ENCODE peak calls at places on chromosomes 2 and 18, in seven cellular contexts. M is D341Med; C is H54; P is A172; A is hypothalamus; K is stimulated activated CD8-positive, alpha-beta memory T cell treated with anti-CD3 and anti-CD28 coated beads, Interleukin-15, amount 100 ng/mL, for 24 hours; L is NCI-H1417. X is an unnamed sample.

GRCh38 chr2:169702979-169703378 is 8.7 kb downstream of the PHOSPHO2 start:
- DNase-seq in M (no peak), C (no peak), P (no peak), A (no peak), K (no peak), L (no peak), X (no peak)

GRCh38 chr2:44136186-44136585 is 32.5 kb upstream of the PPM1B start:
- DNase-seq in M (no peak), C (peak), P (peak), A (no peak), K (no peak), L (no peak), X (no peak)

GRCh38 chr2:57990118-57990725 is 56.4 kb upstream of the VRK2 start:
- DNase-seq in M (no peak), C (no peak), P (no peak), A (no peak), K (no peak), L (peak), X (no peak)

GRCh38 chr2:190469770-190470169 is 61.6 kb downstream of the MFSD6 start:
- DNase-seq in M (no peak), C (no peak), P (peak), A (no peak), K (no peak), L (peak), X (peak)

GRCh38 chr2:56801770-56802169 is 618.0 kb downstream of the CCDC85A start:
- DNase-seq in M (no peak), C (no peak), P (peak), A (no peak), K (no peak), L (no peak), X (no peak)

GRCh38 chr18:9405977-9406376 is 69.3 kb upstream of the RALBP1 start:
- DNase-seq in M (no peak), C (no peak), P (no peak), A (no peak), K (no peak), L (no peak), X (no peak)

GRCh38 chr2:113705982-113706523 is 50.4 kb downstream of the SLC35F5 start:
- DNase-seq in M (no peak), C (no peak), P (no peak), A (no peak), K (no peak), L (no peak), X (no peak)

GRCh38 chr18:61368001-61368400 is 34.8 kb downstream of the CDH20 start:
- DNase-seq in M (peak), C (no peak), P (no peak), A (no peak), K (no peak), L (no peak), X (no peak)

GRCh38 chr2:3435440-3435839 is 55.9 kb downstream of the TRAPPC12 start:
- DNase-seq in M (no peak), C (no peak), P (no peak), A (no peak), K (no peak), L (peak), X (no peak)

GRCh38 chr2:5915926-5916325 is 223.7 kb downstream of the SOX11 start:
- DNase-seq in M (peak), C (no peak), P (peak), A (no peak), K (no peak), L (peak), X (no peak)

GRCh38 chr2:153917570-153917969 is 45.8 kb downstream of the GALNT13 start:
- DNase-seq in M (no peak), C (no peak), P (no peak), A (no peak), K (no peak), L (peak), X (no peak)

GRCh38 chr18:46916551-46917107 is 678 bp downstream of the PIAS2 start:
- DNase-seq in M (no peak), C (peak), P (peak), A (peak), K (no peak), L (peak), X (no peak)

GRCh38 chr2:239245872-239246701 is 154.7 kb downstream of the HDAC4 start:
- DNase-seq in M (no peak), C (no peak), P (no peak), A (no peak), K (no peak), L (peak), X (no peak)

GRCh38 chr2:32977228-32977758 is 30.5 kb downstream of the LTBP1 start:
- DNase-seq in M (no peak), C (peak), P (peak), A (no peak), K (no peak), L (peak), X (no peak)

GRCh38 chr18:3514312-3515216 is 64.6 kb downstream of the TGIF1 start:
- DNase-seq in M (no peak), C (no peak), P (peak), A (no peak), K (no peak), L (no peak), X (no peak)

GRCh38 chr2:110678457-110679336 is 834 bp upstream of the BUB1 start:
- DNase-seq in M (peak), C (peak), P (peak), A (no peak), K (no peak), L (peak), X (peak)

GRCh38 chr2:31386648-31387047 is 27.9 kb downstream of the XDH start:
- DNase-seq in M (no peak), C (no peak), P (no peak), A (no peak), K (no peak), L (peak), X (no peak)

GRCh38 chr2:173802518-173802917 is 162.7 kb downstream of the SP3 start:
- DNase-seq in M (no peak), C (no peak), P (no peak), A (no peak), K (no peak), L (no peak), X (no peak)

GRCh38 chr2:12488365-12488972 is 228.3 kb upstream of the TRIB2 start:
- DNase-seq in M (no peak), C (no peak), P (no peak), A (no peak), K (no peak), L (no peak), X (no peak)

GRCh38 chr2:77954931-77955330 is 432.8 kb upstream of the LRRTM4 start:
- DNase-seq in M (no peak), C (no peak), P (no peak), A (no peak), K (no peak), L (no peak), X (no peak)

GRCh38 chr2:85653996-85654395 is 14.0 kb downstream of the SFTPB start:
- DNase-seq in M (no peak), C (no peak), P (no peak), A (no peak), K (no peak), L (no peak), X (no peak)

X was measured in uterus.